ENCODE peak calls at places on chromosome 10, in four cellular contexts. Q is stimulated activated CD4-positive, alpha-beta T cell treated with anti-CD3 and anti-CD28 coated beads, Interleukin-4, amount 100 ng/mL, for 24 hours; V is fibroblast of lung; E is IMR-90. X is an unnamed sample.

GRCh38 chr10:125057158-125058001 is 103.0 kb downstream of the CTBP2 start:
- DNase-seq in E (peak; percentile 99), V (peak; percentile 99), Q (no peak), X (peak; percentile 89)

GRCh38 chr10:114698271-114699185 is 40.5 kb upstream of the ABLIM1 start:
- DNase-seq in Q (no peak), V (no peak), E (peak; percentile 55), X (no peak)

GRCh38 chr10:37379991-37380390 is 254.6 kb downstream of the ANKRD30A start:
- DNase-seq in E (no peak), V (no peak), Q (no peak), X (no peak)

GRCh38 chr10:61904711-61905445 is 3.4 kb downstream of the ARID5B start:
- DNase-seq in Q (peak; percentile 73), V (peak; percentile 72), E (peak; percentile 80), X (no peak)

GRCh38 chr10:79131730-79132644 is 63.2 kb downstream of the ZMIZ1 start:
- DNase-seq in V (no peak), E (no peak), Q (no peak), X (no peak)

GRCh38 chr10:69413221-69413865 is 3.4 kb downstream of the TACR2 start:
- DNase-seq in E (peak; percentile 70), V (peak; percentile 79), Q (no peak), X (peak; percentile 89)

GRCh38 chr10:101769541-101770180 is 6.3 kb downstream of the FGF8 start:
- DNase-seq in V (no peak), Q (no peak), E (no peak), X (no peak)

GRCh38 chr10:44176311-44176710 is 208.6 kb downstream of the CXCL12 start:
- DNase-seq in V (no peak), Q (no peak), E (no peak), X (no peak)

GRCh38 chr10:69866688-69867461 is 65.2 kb downstream of the COL13A1 start:
- DNase-seq in Q (no peak), V (peak; percentile 76), E (peak; percentile 84), X (no peak)

GRCh38 chr10:110944997-110945396 is 25.6 kb downstream of the SHOC2 start:
- DNase-seq in Q (no peak), V (peak; percentile 68), E (no peak), X (no peak)

GRCh38 chr10:69222157-69223027 is 2.3 kb downstream of the HKDC1 start:
- DNase-seq in Q (peak; percentile 81), V (peak; percentile 91), E (peak; percentile 67), X (no peak)

GRCh38 chr10:72322280-72323058 is 32.2 kb downstream of the DNAJB12 start:
- DNase-seq in V (no peak), E (no peak), Q (no peak), X (no peak)

GRCh38 chr10:44293306-44293778 is 91.6 kb downstream of the CXCL12 start:
- DNase-seq in V (no peak), E (no peak), Q (no peak), X (peak; percentile 75)

GRCh38 chr10:44311563-44311905 is 73.4 kb downstream of the CXCL12 start:
- DNase-seq in E (no peak), Q (no peak), V (no peak), X (no peak)

GRCh38 chr10:62554632-62555199 is 180.5 kb downstream of the ZNF365 start:
- DNase-seq in Q (peak; percentile 17), V (peak; percentile 55), E (peak; percentile 52), X (no peak)

GRCh38 chr10:12716042-12716441 is 285.5 kb downstream of the CCDC3 start:
- DNase-seq in V (no peak), Q (no peak), E (no peak), X (peak; percentile 22)

GRCh38 chr10:70293169-70293813 is 9.5 kb upstream of the NPFFR1 start:
- DNase-seq in V (no peak), Q (no peak), E (no peak), X (no peak)

GRCh38 chr10:75469018-75469616 is 37.7 kb downstream of the LRMDA start:
- DNase-seq in Q (no peak), V (peak; percentile 99), E (peak; percentile 84), X (no peak)

GRCh38 chr10:101666025-101666424 is 28.9 kb downstream of the FBXW4 start:
- DNase-seq in E (no peak), Q (no peak), V (no peak), X (no peak)